ENCODE peak calls at places on chromosomes 16 and 17, in four cellular contexts. L, H, R and E are unnamed samples. For H3K27me3, the result is how much of the 10 kb centered on the place peaks cover.

GRCh38 chr16:55341681-55342080 is 17.7 kb downstream of the IRX6 start:
- DNase-seq in H (no peak), R (no peak), L (no peak), E (no peak)

GRCh38 chr16:84687715-84688114 is 12.1 kb upstream of the USP10 start:
- DNase-seq in L (no peak), H (peak), R (no peak), E (peak)

GRCh38 chr17:65918450-65918849 is 273.5 kb downstream of the CEP112 start:
- DNase-seq in L (no peak), R (no peak), H (no peak), E (no peak)

GRCh38 chr16:4556112-4556511 is at the start of gene C16orf96:
- DNase-seq in H (no peak), L (no peak), R (no peak), E (no peak)

GRCh38 chr16:58048914-58049696 is 23.6 kb downstream of the MMP15 start:
- DNase-seq in L (no peak), R (peak), H (no peak), E (no peak)

GRCh38 chr16:15777533-15778203 is 79.2 kb downstream of the MYH11 start:
- DNase-seq in L (no peak), H (peak), R (no peak), E (no peak)

GRCh38 chr16:10897134-10897533 is 20.1 kb downstream of the CIITA start:
- DNase-seq in H (no peak), R (no peak), L (no peak), E (no peak)

GRCh38 chr16:27571433-27572306 is 21.7 kb downstream of the KATNIP start:
- DNase-seq in R (no peak), L (no peak), H (no peak), E (no peak)

GRCh38 chr17:37339321-37339720 is 36.5 kb upstream of the C17orf78 start:
- DNase-seq in L (no peak), R (no peak), H (no peak), E (no peak)

GRCh38 chr16:85583491-85584181 is 29.5 kb upstream of the GSE1 start:
- DNase-seq in R (no peak), L (no peak), H (peak), E (no peak)

GRCh38 chr17:38560503-38561318 is 45.0 kb downstream of the SRCIN1 start:
- DNase-seq in L (no peak), H (no peak), R (no peak), E (no peak)

GRCh38 chr17:16516594-16517018 is 24.6 kb upstream of the LRRC75A start:
- DNase-seq in R (no peak), L (no peak), H (peak), E (no peak)

GRCh38 chr17:64461788-64462187 is 12.9 kb downstream of the MILR1 start:
- DNase-seq in L (no peak), H (no peak), R (no peak), E (no peak)

GRCh38 chr16:78821335-78821734 is 721.9 kb downstream of the WWOX start:
- DNase-seq in L (no peak), R (no peak), H (no peak), E (no peak)

GRCh38 chr16:17327671-17328335 is 143.0 kb downstream of the XYLT1 start:
- DNase-seq in L (no peak), H (no peak), R (no peak), E (no peak)

GRCh38 chr17:50551433-50551815 is 4.5 kb downstream of the SPATA20 start:
- DNase-seq in H (no peak), L (no peak), R (peak), E (no peak)

GRCh38 chr17:10516638-10517037 is 1.7 kb downstream of the MYH1 start:
- DNase-seq in L (no peak), R (no peak), H (no peak), E (no peak)

GRCh38 chr17:75758131-75758905 is 6.7 kb downstream of the GALK1 start:
- DNase-seq in R (peak), H (no peak), L (no peak), E (no peak)

GRCh38 chr16:51818342-51818944 is 667.4 kb upstream of the SALL1 start:
- DNase-seq in L (peak), R (no peak), H (peak), E (no peak)

GRCh38 chr16:86751081-86752030 is 173.0 kb downstream of the FOXL1 start:
- DNase-seq in L (no peak), R (no peak), H (peak), E (no peak)

GRCh38 chr16:282944-283744 is at the start of gene PDIA2:
- DNase-seq in H (no peak), R (no peak), L (no peak), E (no peak)

GRCh38 chr16:9428355-9429005 is 337.0 kb downstream of the HAPSTR1 start:
- DNase-seq in R (no peak), H (no peak), L (no peak), E (no peak)

GRCh38 chr17:9228408-9229159 is 207.3 kb downstream of the NTN1 start:
- DNase-seq in R (no peak), H (peak), L (no peak), E (no peak)

GRCh38 chr17:38606646-38607611 is 1.2 kb upstream of the SRCIN1 start:
- DNase-seq in H (no peak), R (peak), L (peak), E (no peak)

GRCh38 chr17:44828919-44829557 is 1.0 kb downstream of the GJC1 start:
- DNase-seq in L (no peak), R (no peak), H (no peak), E (no peak)

GRCh38 chr17:17028059-17028877 is 14.0 kb upstream of the MPRIP start:
- DNase-seq in L (peak), H (no peak), R (peak), E (no peak)

GRCh38 chr17:77829871-77830799 is 128.4 kb upstream of the TNRC6C start:
- DNase-seq in H (peak), R (peak), L (peak), E (no peak)

GRCh38 chr17:17433260-17433659 is 43.5 kb upstream of the MED9 start:
- DNase-seq in H (no peak), R (no peak), L (no peak), E (no peak)

GRCh38 chr17:12549499-12549901 is 116.2 kb upstream of the MYOCD start:
- DNase-seq in R (no peak), H (no peak), L (no peak), E (no peak)

GRCh38 chr16:77657016-77657415 is 65.3 kb upstream of the NUDT7 start:
- DNase-seq in R (no peak), L (no peak), H (no peak), E (no peak)

GRCh38 chr17:12666718-12667117 is 1.0 kb downstream of the MYOCD start:
- DNase-seq in H (no peak), R (no peak), L (no peak), E (no peak)

GRCh38 chr17:1324201-1324750 is 44.8 kb downstream of the TRARG1 start:
- DNase-seq in L (no peak), H (no peak), R (no peak), E (no peak)

GRCh38 chr17:50210249-50211225 is 9.1 kb upstream of the COL1A1 start:
- DNase-seq in H (peak), R (peak), L (peak), E (no peak)

GRCh38 chr17:54435966-54436365 is 464.7 kb upstream of the TOM1L1 start:
- DNase-seq in H (no peak), R (no peak), L (no peak), E (no peak)

GRCh38 chr17:64398330-64398729 is 7.7 kb upstream of the PECAM1 start:
- DNase-seq in L (no peak), R (no peak), H (no peak), E (no peak)

GRCh38 chr17:36921131-36921851 is 16.0 kb upstream of the LHX1 start:
- DNase-seq in H (no peak), L (no peak), R (no peak), E (no peak)

GRCh38 chr17:59278401-59278800 is 53.1 kb upstream of the YPEL2 start:
- DNase-seq in L (no peak), R (no peak), H (no peak), E (no peak)

GRCh38 chr16:35431829-35432663 is 1972.6 kb downstream of the TP53TG3F start:
- DNase-seq in R (peak), L (no peak), H (no peak), E (no peak)

GRCh38 chr17:30821751-30822723 is 2.5 kb downstream of the CRLF3 start:
- DNase-seq in H (no peak), R (no peak), L (no peak), E (no peak)

GRCh38 chr17:68599873-68600122 is 1.4 kb downstream of the FAM20A start:
- DNase-seq in L (peak), H (no peak), R (peak), E (no peak)

GRCh38 chr17:68599091-68599872 is 1.9 kb downstream of the FAM20A start:
- DNase-seq in H (no peak), R (no peak), L (no peak), E (no peak)

GRCh38 chr17:68601565-68602266 is 549 bp upstream of the FAM20A start:
- DNase-seq in L (no peak), R (no peak), H (no peak), E (no peak)

GRCh38 chr17:68600881-68601564 is at the start of gene FAM20A:
- DNase-seq in R (peak), H (no peak), L (peak), E (no peak)

DNA sequence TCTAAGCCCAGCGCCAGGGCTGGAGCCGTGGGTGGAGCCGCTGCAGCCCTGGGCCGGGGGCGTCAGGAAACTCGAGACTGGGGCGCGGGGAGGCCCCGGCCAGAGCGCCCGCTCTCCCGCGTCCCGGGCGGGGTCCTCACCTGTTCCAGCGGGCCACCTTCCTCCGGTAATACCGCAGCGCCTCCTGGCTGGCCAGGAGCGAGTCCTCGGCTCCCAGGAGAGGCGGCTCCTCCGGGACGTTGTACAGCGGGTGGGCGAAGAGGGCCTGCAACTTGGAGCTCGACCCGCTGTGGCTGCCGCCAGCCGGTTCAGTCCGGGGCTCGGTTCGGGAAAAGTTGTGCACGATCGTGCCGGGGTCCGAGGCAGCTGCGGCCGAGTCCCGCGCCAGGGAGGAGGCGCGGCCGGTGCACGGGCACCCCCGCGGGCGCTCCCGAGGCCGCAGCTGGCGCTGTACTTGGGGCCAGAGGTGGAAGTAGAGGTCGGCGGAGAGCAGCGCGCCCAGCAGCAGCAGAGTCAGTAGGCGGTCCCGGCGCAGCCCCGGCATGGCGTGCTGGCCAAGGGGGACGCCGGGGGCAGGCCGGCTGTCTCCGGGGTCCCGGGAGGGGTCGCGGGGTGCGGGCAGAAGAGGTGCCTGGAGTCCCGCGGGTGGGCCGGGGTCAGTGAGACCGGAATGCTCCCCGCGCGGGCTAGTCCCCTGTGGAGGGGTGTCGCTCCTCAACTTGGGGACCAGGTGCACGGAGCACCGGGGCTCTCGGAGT is 865 bp downstream of the FAM20A start:
- DNase-seq in L (peak), R (peak), H (no peak), E (peak)
- TF ChIP-seq CTCF in L (peak), R (no peak), H (peak), E (no peak)

GRCh38 chr16:1534021-1535020 is 855 bp downstream of the TMEM204 start:
- DNase-seq in H (no peak), R (peak), L (no peak), E (no peak)

GRCh38 chr16:1531638-1531910 is 1.9 kb upstream of the TMEM204 start:
- DNase-seq in H (no peak), L (no peak), R (no peak), E (no peak)

GRCh38 chr16:1532081-1532760 is 1.2 kb upstream of the TMEM204 start:
- DNase-seq in L (peak), H (no peak), R (peak), E (no peak)

GRCh38 chr16:1533443-1533951 is at the start of gene TMEM204:
- DNase-seq in L (peak), R (no peak), H (peak), E (no peak)

GRCh38 chr16:1532771-1533170 is 695 bp upstream of the TMEM204 start:
- DNase-seq in R (no peak), H (no peak), L (no peak), E (no peak)
- H3K4me3 ChIP-seq in R (no peak), H (no peak), L (peak), E (no peak)

GRCh38 chr17:73901249-73901648 is 257.0 kb upstream of the SDK2 start:
- DNase-seq in R (no peak), H (no peak), L (no peak), E (no peak)
- H3K27me3 ChIP-seq in R (half or more), H (under half), L (half or more), E (under half)

GRCh38 chr16:66346221-66346620 is 20.3 kb upstream of the CDH5 start:
- DNase-seq in R (no peak), H (no peak), L (no peak), E (no peak)

GRCh38 chr16:66344533-66345145 is 21.9 kb upstream of the CDH5 start:
- DNase-seq in L (no peak), R (no peak), H (no peak), E (no peak)

GRCh38 chr16:66337434-66338188 is 28.9 kb upstream of the CDH5 start:
- DNase-seq in H (peak), L (no peak), R (no peak), E (no peak)

GRCh38 chr16:66342294-66342900 is 24.1 kb upstream of the CDH5 start:
- DNase-seq in R (no peak), H (no peak), L (no peak), E (no peak)
- TF ChIP-seq CTCF in R (peak), H (peak), L (peak), E (peak)

GRCh38 chr17:48912476-48912875 is 4.3 kb downstream of the UBE2Z start:
- DNase-seq in H (no peak), L (no peak), R (no peak), E (no peak)

GRCh38 chr17:48908853-48909394 is 717 bp downstream of the UBE2Z start:
- DNase-seq in H (peak), L (peak), R (peak), E (peak)

GRCh38 chr17:48908047-48908843 is at the start of gene UBE2Z:
- DNase-seq in R (peak), H (peak), L (peak), E (peak)

GRCh38 chr17:48909796-48910195 is 1.6 kb downstream of the UBE2Z start:
- DNase-seq in L (no peak), H (no peak), R (no peak), E (no peak)

DNA sequence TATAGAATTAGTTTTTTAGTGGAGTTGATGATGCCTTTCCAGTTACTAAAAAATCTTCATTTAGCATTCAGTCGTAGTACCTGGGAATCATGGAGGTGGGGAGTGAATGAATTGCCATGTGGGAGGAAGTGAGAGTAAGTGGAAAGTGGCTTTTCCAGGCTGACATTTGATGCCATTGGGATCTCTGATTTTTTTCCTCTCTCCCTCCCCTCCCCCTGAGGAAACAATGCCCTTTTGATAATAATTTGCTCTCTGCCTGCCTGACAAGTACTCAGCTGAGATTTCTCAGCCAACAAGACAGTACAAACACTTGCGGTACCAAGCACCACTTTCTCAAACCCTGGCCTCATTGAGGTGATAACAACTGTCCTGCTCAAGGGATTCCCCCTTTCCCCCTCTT is 2.2 kb downstream of the UBE2Z start:
- DNase-seq in L (no peak), R (no peak), H (no peak), E (no peak)
- H3K4me3 ChIP-seq in L (peak), R (no peak), H (peak), E (peak)

DNA sequence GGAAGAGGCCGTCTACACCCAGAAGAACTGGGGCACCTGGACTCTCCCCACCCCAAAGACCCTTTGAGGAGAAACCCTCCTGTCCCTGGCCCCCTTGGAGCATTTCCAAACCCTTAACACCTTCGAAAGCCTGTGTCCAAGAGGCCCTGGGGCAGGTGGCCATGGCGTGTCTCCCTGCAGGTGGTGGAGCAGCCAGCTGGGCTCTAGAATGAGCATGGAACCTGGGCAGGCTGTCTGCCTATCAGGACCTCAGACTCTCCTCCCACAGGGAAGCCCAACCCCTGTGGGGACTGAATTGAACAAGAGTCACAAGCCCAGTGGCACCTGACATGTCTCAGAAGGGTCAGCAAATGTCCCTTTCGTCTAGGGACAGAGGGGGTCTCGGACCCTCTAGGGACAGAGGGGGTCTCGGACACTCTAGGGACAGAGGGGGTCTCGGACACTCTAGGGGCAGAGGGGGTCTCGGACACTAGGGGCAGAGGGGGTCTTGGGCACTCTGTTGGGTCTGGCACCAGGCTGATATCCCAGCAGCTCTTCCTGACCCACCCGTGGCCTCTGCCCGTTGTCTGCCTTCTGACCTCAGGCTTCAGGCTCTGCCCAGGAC is 8.4 kb downstream of the CBX4 start:
- DNase-seq in L (no peak), R (no peak), H (no peak), E (no peak)
- H3K27me3 ChIP-seq in L (under half), R (under half), H (under half), E (under half)

GRCh38 chr17:14360851-14361250 is 60.0 kb downstream of the HS3ST3B1 start:
- DNase-seq in L (no peak), H (no peak), R (no peak), E (no peak)

GRCh38 chr17:14361945-14362508 is 61.1 kb downstream of the HS3ST3B1 start:
- DNase-seq in H (no peak), L (no peak), R (no peak), E (no peak)

GRCh38 chr17:14359251-14359939 is 58.5 kb downstream of the HS3ST3B1 start:
- DNase-seq in H (no peak), L (no peak), R (no peak), E (peak)

GRCh38 chr17:14356043-14356637 is 55.3 kb downstream of the HS3ST3B1 start:
- DNase-seq in L (no peak), R (no peak), H (no peak), E (no peak)

GRCh38 chr17:14361470-14361869 is 60.6 kb downstream of the HS3ST3B1 start:
- DNase-seq in R (no peak), L (no peak), H (no peak), E (no peak)
- TF ChIP-seq CTCF in R (no peak), L (no peak), H (no peak), E (no peak)

GRCh38 chr17:82107341-82107860 is 9.4 kb upstream of the FASN start:
- DNase-seq in L (peak), H (no peak), R (no peak), E (peak)
- H3K4me3 ChIP-seq in L (no peak), H (no peak), R (no peak), E (no peak)